ENCODE peak calls at places on chromosomes 11 and 22, in seven cellular contexts. V is CD4-positive, alpha-beta memory T cell; O is stimulated activated CD4-positive, alpha-beta T cell treated with anti-CD3 and anti-CD28 coated beads, Interleukin-4, amount 100 ng/mL, for 1 hour; M is astrocyte of the spinal cord; B is activated naive CD4-positive, alpha-beta T cell treated with anti-CD3 and anti-CD28 coated beads, Interleukin-2, amount 50 U/mL, for 16 hours; R is kidney tubule cell; P is ELR. N is an unnamed sample.

GRCh38 chr11:125257185-125257584 is 92.6 kb downstream of the PKNOX2 start:
- DNase-seq in V (no peak), O (no peak), M (no peak), B (no peak), R (no peak), P (peak), N (peak)

GRCh38 chr22:17795661-17796548 is 21.6 kb upstream of the BID start:
- DNase-seq in V (no peak), O (no peak), M (no peak), B (no peak), R (no peak), P (no peak), N (no peak)

GRCh38 chr11:9267680-9268079 is 2.5 kb upstream of the DENND5A start:
- DNase-seq in V (no peak), O (no peak), M (no peak), B (no peak), R (no peak), P (no peak), N (no peak)

GRCh38 chr11:32056445-32056844 is 34.4 kb upstream of the RCN1 start:
- DNase-seq in V (no peak), O (no peak), M (peak), B (no peak), R (no peak), P (peak), N (peak)

GRCh38 chr22:50361688-50362087 is 18.6 kb downstream of the PPP6R2 start:
- DNase-seq in V (no peak), O (no peak), M (no peak), B (no peak), R (no peak), P (no peak), N (no peak)

GRCh38 chr11:121235057-121235456 is 57.5 kb upstream of the SC5D start:
- DNase-seq in V (no peak), O (no peak), M (no peak), B (no peak), R (no peak), P (no peak), N (no peak)

GRCh38 chr11:110891411-110891810 is 179.2 kb upstream of the ARHGAP20 start:
- DNase-seq in V (no peak), O (no peak), M (peak), B (no peak), R (peak), P (no peak), N (peak)

GRCh38 chr11:416757-417621 is 2.2 kb upstream of the SIGIRR start:
- DNase-seq in V (peak), O (peak), M (no peak), B (peak), R (peak), P (peak), N (no peak)

GRCh38 chr22:32354360-32355351 is 3.0 kb upstream of the RFPL3 start:
- DNase-seq in V (no peak), O (no peak), M (peak), B (no peak), R (peak), P (peak), N (peak)

GRCh38 chr22:48356731-48357130 is 1470.9 kb downstream of the BRD1 start:
- DNase-seq in V (no peak), O (no peak), M (no peak), B (no peak), R (no peak), P (no peak), N (no peak)

GRCh38 chr11:106420048-106420665 is 342.7 kb downstream of the AASDHPPT start:
- DNase-seq in V (no peak), O (no peak), M (no peak), B (no peak), R (no peak), P (no peak), N (peak)

GRCh38 chr11:1387961-1388762 is 1.6 kb upstream of the BRSK2 start:
- DNase-seq in V (no peak), O (no peak), M (no peak), B (peak), R (no peak), P (no peak), N (no peak)

GRCh38 chr11:87368876-87369480 is 331.2 kb downstream of the TMEM135 start:
- DNase-seq in V (no peak), O (no peak), M (no peak), B (no peak), R (peak), P (no peak), N (peak)

GRCh38 chr11:68488623-68489022 is 28.1 kb downstream of the PPP6R3 start:
- DNase-seq in V (no peak), O (no peak), M (no peak), B (no peak), R (no peak), P (no peak), N (no peak)

GRCh38 chr11:122276221-122276620 is 160.2 kb upstream of the BLID start:
- DNase-seq in V (no peak), O (no peak), M (no peak), B (no peak), R (no peak), P (no peak), N (no peak)

GRCh38 chr22:43002198-43002577 is 12.8 kb downstream of the PACSIN2 start:
- DNase-seq in V (no peak), O (no peak), M (peak), B (no peak), R (peak), P (peak), N (peak)

GRCh38 chr11:112017538-112017937 is 7.7 kb upstream of the DLAT start:
- DNase-seq in V (no peak), O (no peak), M (no peak), B (no peak), R (no peak), P (peak), N (peak)

GRCh38 chr11:72692498-72693237 is 18.4 kb upstream of the PDE2A start:
- DNase-seq in V (no peak), O (no peak), M (no peak), B (no peak), R (no peak), P (no peak), N (no peak)

GRCh38 chr22:46467006-46467405 is 70.4 kb downstream of the CELSR1 start:
- DNase-seq in V (no peak), O (no peak), M (no peak), B (no peak), R (no peak), P (no peak), N (no peak)

GRCh38 chr11:19922689-19923035 is 210.0 kb downstream of the NAV2 start:
- DNase-seq in V (no peak), O (no peak), M (no peak), B (no peak), R (no peak), P (peak), N (no peak)

GRCh38 chr11:46528445-46529085 is 65.3 kb downstream of the AMBRA1 start:
- DNase-seq in V (no peak), O (peak), M (no peak), B (peak), R (no peak), P (no peak), N (no peak)

GRCh38 chr11:7977251-7977917 is 9.8 kb upstream of the EIF3F start:
- DNase-seq in V (no peak), O (no peak), M (peak), B (no peak), R (peak), P (peak), N (peak)

GRCh38 chr11:9276571-9276970 is 11.4 kb upstream of the DENND5A start:
- DNase-seq in V (no peak), O (no peak), M (no peak), B (no peak), R (no peak), P (peak), N (no peak)

GRCh38 chr11:1176224-1177019 is 18.7 kb downstream of the MUC5AC start:
- DNase-seq in V (no peak), O (no peak), M (no peak), B (no peak), R (no peak), P (no peak), N (no peak)

GRCh38 chr11:77547863-77548551 is 41.7 kb upstream of the AQP11 start:
- DNase-seq in V (peak), O (no peak), M (peak), B (no peak), R (peak), P (peak), N (peak)

GRCh38 chr11:128208329-128209220 is 378.8 kb downstream of the ETS1 start:
- DNase-seq in V (no peak), O (no peak), M (peak), B (no peak), R (peak), P (peak), N (peak)